ENCODE peak calls at places on chromosomes 2 and 18, in four cellular contexts. B is stimulated activated CD4-positive, alpha-beta T cell treated with anti-CD3 and anti-CD28 coated beads, Interleukin-4, amount 100 ng/mL, for 4 hours; S is HS-5; L is ecto neural progenitor cell. X is an unnamed sample.
A peak's percentile ranks its signal among the peaks of the same experiment; 100 is the strongest.

GRCh38 chr18:21110667-21111350 is 804 bp downstream of the ROCK1 start:
- DNase-seq in B (peak; percentile 53), S (no peak), L (peak; percentile 72), X (no peak)

GRCh38 chr2:9003616-9004337 is at the start of gene MBOAT2:
- DNase-seq in L (peak; percentile 96), B (peak; percentile 80), S (no peak), X (peak; percentile 23)

GRCh38 chr2:226184940-226185575 is 614.6 kb downstream of the IRS1 start:
- DNase-seq in S (no peak), B (no peak), L (no peak), X (no peak)

GRCh38 chr2:104434363-104434792 is 419.5 kb upstream of the POU3F3 start:
- DNase-seq in S (no peak), B (no peak), L (peak; percentile 53), X (no peak)

GRCh38 chr2:222504191-222504590 is 79.8 kb downstream of the SGPP2 start:
- DNase-seq in S (no peak), L (no peak), B (no peak), X (no peak)

GRCh38 chr2:170679607-170680079 is 35.5 kb upstream of the SP5 start:
- DNase-seq in L (peak; percentile 48), B (no peak), S (no peak), X (no peak)

GRCh38 chr18:23631746-23632145 is 31.0 kb downstream of the ANKRD29 start:
- DNase-seq in B (no peak), S (no peak), L (no peak), X (no peak)

GRCh38 chr2:168699834-168700417 is 102.5 kb upstream of the NOSTRIN start:
- DNase-seq in B (no peak), S (no peak), L (no peak), X (peak; percentile 27)

GRCh38 chr2:215365184-215365658 is 53.4 kb downstream of the ATIC start:
- DNase-seq in L (no peak), B (no peak), S (no peak), X (no peak)

GRCh38 chr2:171837736-171838135 is 56.3 kb downstream of the SLC25A12 start:
- DNase-seq in S (no peak), L (no peak), B (no peak), X (no peak)

GRCh38 chr2:55052087-55053061 is 2.1 kb upstream of the RTN4 start:
- DNase-seq in B (no peak), L (no peak), S (no peak), X (no peak)

GRCh38 chr18:3842844-3843243 is 392.9 kb downstream of the TGIF1 start:
- DNase-seq in S (no peak), L (no peak), B (no peak), X (no peak)

GRCh38 chr2:240455227-240455718 is 19.8 kb downstream of the GPC1 start:
- DNase-seq in L (no peak), S (no peak), B (no peak), X (no peak)

GRCh38 chr2:176768185-176768584 is 444.4 kb upstream of the HNRNPA3 start:
- DNase-seq in B (no peak), L (no peak), S (no peak), X (no peak)

GRCh38 chr2:8515390-8515761 is 166.5 kb upstream of the ID2 start:
- DNase-seq in S (no peak), B (peak; percentile 27), L (no peak), X (no peak)

GRCh38 chr2:29700560-29700959 is 220.8 kb downstream of the ALK start:
- DNase-seq in B (no peak), L (no peak), S (peak; percentile 74), X (no peak)

GRCh38 chr2:25305809-25306208 is 35.9 kb downstream of the DNMT3A start:
- DNase-seq in L (peak; percentile 43), B (no peak), S (no peak), X (no peak)

GRCh38 chr2:203891474-203891873 is 23.9 kb downstream of the CTLA4 start:
- DNase-seq in B (peak; percentile 15), S (no peak), L (no peak), X (no peak)

GRCh38 chr2:241788572-241788971 is 11.9 kb downstream of the GAL3ST2 start:
- DNase-seq in L (no peak), B (peak; percentile 57), S (no peak), X (no peak)

GRCh38 chr18:65936678-65937077 is 185.9 kb downstream of the CDH7 start:
- DNase-seq in S (no peak), B (no peak), L (no peak), X (no peak)

GRCh38 chr2:190380962-190381412 is 27.2 kb upstream of the MFSD6 start:
- DNase-seq in B (no peak), L (no peak), S (no peak), X (no peak)

GRCh38 chr2:67145851-67146250 is 251.3 kb upstream of the ETAA1 start:
- DNase-seq in B (no peak), S (no peak), L (no peak), X (no peak)

GRCh38 chr18:47756364-47757016 is 174.0 kb downstream of the SMAD2 start:
- DNase-seq in B (peak; percentile 22), S (no peak), L (peak; percentile 83), X (no peak)

GRCh38 chr2:120495586-120495985 is 149.7 kb downstream of the INHBB start:
- DNase-seq in B (no peak), S (no peak), L (no peak), X (no peak)

GRCh38 chr2:1784087-1784486 is 39.8 kb upstream of the PXDN start:
- DNase-seq in S (no peak), L (no peak), B (no peak), X (no peak)

GRCh38 chr18:56021136-56021813 is 433.3 kb upstream of the TCF4 start:
- DNase-seq in L (no peak), B (no peak), S (no peak), X (no peak)

GRCh38 chr2:174325932-174326879 is 8.5 kb upstream of the SP9 start:
- DNase-seq in S (no peak), B (peak; percentile 33), L (peak; percentile 64), X (no peak)

X was measured in BJ.